ENCODE peak calls at places on chromosomes 16 and 17, in five cellular contexts. C, K, P, S and M are unnamed samples.

GRCh38 chr16:59198487-59198886 is 464.4 kb upstream of the GOT2 start:
- DNase-seq in K (no peak), C (no peak), S (no peak), P (no peak), M (no peak)

GRCh38 chr16:70694088-70694487 is 8.2 kb upstream of the MTSS2 start:
- DNase-seq in P (no peak), K (no peak), S (no peak), C (peak), M (no peak)

GRCh38 chr16:85309656-85310587 is 197.7 kb upstream of the CIBAR2 start:
- DNase-seq in P (no peak), K (no peak), S (peak), C (no peak), M (peak)

GRCh38 chr17:77502626-77503292 is 362.0 kb downstream of the SEC14L1 start:
- DNase-seq in S (no peak), K (no peak), C (no peak), P (no peak), M (peak)

GRCh38 chr17:561118-561517 is 153.5 kb downstream of the VPS53 start:
- DNase-seq in C (peak), P (no peak), K (no peak), S (no peak), M (no peak)

GRCh38 chr17:78724999-78725398 is 57.1 kb downstream of the CYTH1 start:
- DNase-seq in S (no peak), K (no peak), C (no peak), P (no peak), M (no peak)

GRCh38 chr17:54117452-54117851 is 294.7 kb downstream of the KIF2B start:
- DNase-seq in P (no peak), C (no peak), K (no peak), S (no peak), M (no peak)

GRCh38 chr16:19884611-19885455 is at the start of gene GPRC5B:
- DNase-seq in C (peak), K (no peak), S (peak), P (no peak), M (peak)

GRCh38 chr17:1485748-1486376 is 6.6 kb downstream of the MYO1C start:
- DNase-seq in P (peak), S (no peak), K (no peak), C (peak), M (peak)

GRCh38 chr17:47295037-47295873 is 28.5 kb upstream of the EFCAB13 start:
- DNase-seq in P (no peak), K (no peak), C (no peak), S (no peak), M (no peak)

GRCh38 chr17:37088459-37088858 is 139.7 kb downstream of the AATF start:
- DNase-seq in S (peak), P (no peak), K (no peak), C (no peak), M (no peak)

GRCh38 chr16:68901910-68902309 is 58.6 kb downstream of the TANGO6 start:
- DNase-seq in P (no peak), C (peak), S (peak), K (no peak), M (no peak)

GRCh38 chr16:83715217-83715920 is 92.4 kb upstream of the HSBP1 start:
- DNase-seq in K (no peak), C (no peak), P (peak), S (peak), M (peak)